ENCODE peak calls at places on chromosomes 11 and 22, in eight cellular contexts. D, E, G, F, B, S, J and N are unnamed samples.

GRCh38 chr11:106228996-106229395 is 151.5 kb downstream of the AASDHPPT start:
- DNase-seq in D (no peak), E (no peak), G (no peak), F (no peak), B (no peak), S (no peak), J (no peak), N (no peak)

GRCh38 chr11:120336641-120337132 is 474 bp downstream of the ARHGEF12 start:
- DNase-seq in D (no peak), E (peak), G (peak), F (no peak), B (peak), S (no peak), J (no peak), N (no peak)

GRCh38 chr22:19291218-19291579 is 320 bp downstream of the CLTCL1 start:
- DNase-seq in D (no peak), E (peak), G (peak), F (no peak), B (peak), S (no peak), J (no peak), N (no peak)

GRCh38 chr11:69938206-69938605 is 119.0 kb upstream of the FGF3 start:
- DNase-seq in D (no peak), E (no peak), G (peak), F (no peak), B (peak), S (no peak), J (no peak), N (no peak)

GRCh38 chr11:115709297-115709696 is 205.1 kb upstream of the CADM1 start:
- DNase-seq in D (no peak), E (no peak), G (no peak), F (no peak), B (no peak), S (no peak), J (no peak), N (no peak)

GRCh38 chr11:47410404-47411264 is 2.2 kb downstream of the SLC39A13 start:
- DNase-seq in D (no peak), E (peak), G (no peak), F (no peak), B (no peak), S (no peak), J (no peak), N (no peak)

GRCh38 chr11:80103149-80103859 is 662.5 kb upstream of the TENM4 start:
- DNase-seq in D (peak), E (no peak), G (no peak), F (peak), B (no peak), S (peak), J (no peak), N (peak)

GRCh38 chr11:110373061-110373702 is 56.6 kb upstream of the FDX1 start:
- DNase-seq in D (peak), E (peak), G (no peak), F (no peak), B (no peak), S (no peak), J (no peak), N (no peak)

GRCh38 chr22:30694638-30695350 is at the start of gene OSBP2:
- DNase-seq in D (no peak), E (peak), G (peak), F (no peak), B (peak), S (no peak), J (peak), N (no peak)

GRCh38 chr11:113474362-113475159 is 637 bp downstream of the DRD2 start:
- DNase-seq in D (peak), E (peak), G (peak), F (peak), B (peak), S (peak), J (peak), N (no peak)

GRCh38 chr22:35230839-35231584 is 26.3 kb upstream of the HMGXB4 start:
- DNase-seq in D (no peak), E (peak), G (no peak), F (no peak), B (no peak), S (no peak), J (no peak), N (peak)

GRCh38 chr22:31733580-31734079 is 16.3 kb downstream of the PRR14L start:
- DNase-seq in D (no peak), E (no peak), G (no peak), F (no peak), B (no peak), S (no peak), J (no peak), N (no peak)

GRCh38 chr22:26573026-26573662 is 16.8 kb downstream of the TPST2 start:
- DNase-seq in D (peak), E (peak), G (peak), F (no peak), B (peak), S (no peak), J (no peak), N (no peak)

GRCh38 chr22:30204742-30205111 is 41.8 kb downstream of the LIF start:
- DNase-seq in D (peak), E (peak), G (no peak), F (peak), B (no peak), S (no peak), J (no peak), N (no peak)

GRCh38 chr11:102226702-102227101 is 90.6 kb upstream of the BIRC3 start:
- DNase-seq in D (peak), E (no peak), G (no peak), F (no peak), B (no peak), S (no peak), J (peak), N (no peak)

GRCh38 chr11:26365284-26365683 is 33.4 kb downstream of the ANO3 start:
- DNase-seq in D (no peak), E (no peak), G (no peak), F (no peak), B (no peak), S (no peak), J (no peak), N (no peak)

GRCh38 chr11:72411623-72412532 is 22.5 kb downstream of the CLPB start:
- DNase-seq in D (no peak), E (peak), G (no peak), F (no peak), B (no peak), S (no peak), J (no peak), N (no peak)

GRCh38 chr11:79363261-79363660 is 77.6 kb downstream of the TENM4 start:
- DNase-seq in D (no peak), E (no peak), G (no peak), F (no peak), B (no peak), S (no peak), J (no peak), N (no peak)

GRCh38 chr22:25942126-25942988 is 200.4 kb downstream of the MYO18B start:
- DNase-seq in D (no peak), E (peak), G (no peak), F (no peak), B (no peak), S (no peak), J (no peak), N (no peak)

GRCh38 chr22:44311855-44312170 is 938 bp downstream of the SHISAL1 start:
- DNase-seq in D (peak), E (no peak), G (no peak), F (no peak), B (no peak), S (no peak), J (no peak), N (no peak)

GRCh38 chr22:29310863-29311339 is 4.5 kb downstream of the GAS2L1 start:
- DNase-seq in D (peak), E (peak), G (peak), F (peak), B (peak), S (peak), J (peak), N (peak)

GRCh38 chr11:66694732-66695207 is 17.1 kb upstream of the RBM4B start:
- DNase-seq in D (peak), E (peak), G (peak), F (peak), B (peak), S (peak), J (peak), N (peak)

GRCh38 chr11:35337136-35337918 is 82.0 kb downstream of the SLC1A2 start:
- DNase-seq in D (peak), E (peak), G (no peak), F (peak), B (no peak), S (peak), J (peak), N (peak)

GRCh38 chr11:20762112-20762511 is 92.7 kb downstream of the NELL1 start:
- DNase-seq in D (no peak), E (peak), G (no peak), F (no peak), B (no peak), S (no peak), J (no peak), N (no peak)

GRCh38 chr11:106276859-106277436 is 199.5 kb downstream of the AASDHPPT start:
- DNase-seq in D (peak), E (peak), G (no peak), F (peak), B (no peak), S (peak), J (peak), N (no peak)

GRCh38 chr22:27286711-27287110 is 514.8 kb downstream of the MN1 start:
- DNase-seq in D (no peak), E (no peak), G (no peak), F (no peak), B (no peak), S (no peak), J (no peak), N (no peak)

GRCh38 chr11:107370390-107370789 is 87.2 kb downstream of the CWF19L2 start:
- DNase-seq in D (peak), E (no peak), G (no peak), F (no peak), B (no peak), S (peak), J (no peak), N (no peak)

GRCh38 chr22:20565079-20565734 is 57.8 kb downstream of the MED15 start:
- DNase-seq in D (no peak), E (no peak), G (no peak), F (no peak), B (peak), S (no peak), J (no peak), N (no peak)

GRCh38 chr11:73520358-73521061 is 77.4 kb downstream of the FAM168A start:
- DNase-seq in D (no peak), E (peak), G (no peak), F (no peak), B (no peak), S (no peak), J (no peak), N (no peak)

GRCh38 chr11:19872526-19873135 is 160.0 kb downstream of the NAV2 start:
- DNase-seq in D (no peak), E (peak), G (no peak), F (no peak), B (no peak), S (no peak), J (no peak), N (no peak)

GRCh38 chr22:37483594-37484114 is 2.5 kb downstream of the MFNG start:
- DNase-seq in D (peak), E (peak), G (no peak), F (no peak), B (no peak), S (no peak), J (no peak), N (no peak)

GRCh38 chr22:36641902-36642640 is 61.5 kb downstream of the CACNG2 start:
- DNase-seq in D (peak), E (peak), G (no peak), F (peak), B (no peak), S (no peak), J (no peak), N (no peak)

GRCh38 chr11:11211888-11212287 is 141.2 kb downstream of the CSNK2A3 start:
- DNase-seq in D (no peak), E (peak), G (no peak), F (no peak), B (no peak), S (no peak), J (no peak), N (no peak)

GRCh38 chr11:69321877-69322350 is 28.0 kb downstream of the MYEOV start:
- DNase-seq in D (peak), E (no peak), G (no peak), F (no peak), B (peak), S (no peak), J (no peak), N (peak)

GRCh38 chr11:13465909-13466371 is 2.9 kb upstream of the BTBD10 start:
- DNase-seq in D (peak), E (peak), G (no peak), F (peak), B (no peak), S (peak), J (peak), N (no peak)

GRCh38 chr11:134604886-134605285 is 192.8 kb upstream of the B3GAT1 start:
- DNase-seq in D (no peak), E (no peak), G (no peak), F (no peak), B (no peak), S (no peak), J (no peak), N (no peak)

GRCh38 chr22:44732017-44732561 is 20.3 kb upstream of the ARHGAP8 start:
- DNase-seq in D (no peak), E (no peak), G (no peak), F (no peak), B (no peak), S (no peak), J (no peak), N (no peak)